ENCODE peak calls at places on chromosomes 16 and 17, in six cellular contexts. One of them, this sample, is unnamed.

GRCh38 chr17:61149862-61150362 is 249.7 kb upstream of the TBX2 start:
- DNase-seq in spleen: no peak
- DNase-seq in lower leg skin: no peak
- DNase-seq in stomach: no peak
- DNase-seq in PC-9: no peak
- DNase-seq in fibroblast of lung: no peak
- DNase-seq in this sample: no peak

GRCh38 chr17:66143657-66144282 is 48.2 kb downstream of the CEP112 start:
- DNase-seq in spleen: no peak
- DNase-seq in lower leg skin: no peak
- DNase-seq in fibroblast of lung: no peak
- DNase-seq in stomach: no peak
- DNase-seq in PC-9: no peak
- DNase-seq in this sample: no peak

GRCh38 chr17:49971848-49972485 is 3.0 kb downstream of the DLX4 start:
- DNase-seq in fibroblast of lung: no peak
- DNase-seq in spleen: no peak
- DNase-seq in lower leg skin: no peak
- DNase-seq in stomach: no peak
- DNase-seq in PC-9: no peak
- DNase-seq in this sample: no peak

GRCh38 chr17:82984751-82985435 is 94.5 kb upstream of the METRNL start:
- DNase-seq in lower leg skin: no peak
- DNase-seq in stomach: no peak
- DNase-seq in fibroblast of lung: peak
- DNase-seq in spleen: no peak
- DNase-seq in PC-9: no peak
- DNase-seq in this sample: no peak

GRCh38 chr17:77214743-77215142 is 74.0 kb downstream of the SEC14L1 start:
- DNase-seq in spleen: no peak
- DNase-seq in stomach: peak
- DNase-seq in PC-9: no peak
- DNase-seq in fibroblast of lung: peak
- DNase-seq in lower leg skin: no peak
- DNase-seq in this sample: peak

GRCh38 chr16:27285676-27286196 is 17.2 kb upstream of the NSMCE1 start:
- DNase-seq in PC-9: no peak
- DNase-seq in spleen: no peak
- DNase-seq in fibroblast of lung: no peak
- DNase-seq in lower leg skin: peak
- DNase-seq in stomach: no peak
- DNase-seq in this sample: no peak

GRCh38 chr16:85180047-85180878 is 68.0 kb upstream of the CIBAR2 start:
- DNase-seq in spleen: no peak
- DNase-seq in stomach: no peak
- DNase-seq in lower leg skin: no peak
- DNase-seq in PC-9: peak
- DNase-seq in fibroblast of lung: no peak
- DNase-seq in this sample: no peak

GRCh38 chr17:14067347-14067746 is 2.0 kb upstream of the COX10 start:
- DNase-seq in fibroblast of lung: no peak
- DNase-seq in PC-9: no peak
- DNase-seq in stomach: no peak
- DNase-seq in spleen: no peak
- DNase-seq in lower leg skin: no peak
- DNase-seq in this sample: no peak

GRCh38 chr16:10922328-10923145 is 19.7 kb downstream of the DEXI start:
- DNase-seq in spleen: peak
- DNase-seq in lower leg skin: no peak
- DNase-seq in fibroblast of lung: peak
- DNase-seq in stomach: no peak
- DNase-seq in PC-9: no peak
- DNase-seq in this sample: peak

GRCh38 chr16:11298143-11298900 is 17.2 kb upstream of the PRM1 start:
- DNase-seq in stomach: no peak
- DNase-seq in PC-9: no peak
- DNase-seq in lower leg skin: no peak
- DNase-seq in spleen: no peak
- DNase-seq in fibroblast of lung: no peak
- DNase-seq in this sample: no peak

GRCh38 chr17:76948726-76949342 is 80.6 kb downstream of the MGAT5B start:
- DNase-seq in PC-9: no peak
- DNase-seq in lower leg skin: no peak
- DNase-seq in fibroblast of lung: no peak
- DNase-seq in spleen: no peak
- DNase-seq in stomach: no peak
- DNase-seq in this sample: no peak

GRCh38 chr17:49316889-49317288 is 45.2 kb downstream of the ZNF652 start:
- DNase-seq in stomach: no peak
- DNase-seq in fibroblast of lung: no peak
- DNase-seq in PC-9: no peak
- DNase-seq in spleen: no peak
- DNase-seq in lower leg skin: no peak
- DNase-seq in this sample: peak

GRCh38 chr16:51067352-51067751 is 83.7 kb downstream of the SALL1 start:
- DNase-seq in spleen: no peak
- DNase-seq in stomach: no peak
- DNase-seq in PC-9: no peak
- DNase-seq in lower leg skin: no peak
- DNase-seq in fibroblast of lung: no peak
- DNase-seq in this sample: no peak

GRCh38 chr17:74799097-74799496 is 23.0 kb upstream of the NAT9 start:
- DNase-seq in fibroblast of lung: no peak
- DNase-seq in stomach: no peak
- DNase-seq in PC-9: no peak
- DNase-seq in lower leg skin: no peak
- DNase-seq in spleen: no peak
- DNase-seq in this sample: no peak

DNA sequence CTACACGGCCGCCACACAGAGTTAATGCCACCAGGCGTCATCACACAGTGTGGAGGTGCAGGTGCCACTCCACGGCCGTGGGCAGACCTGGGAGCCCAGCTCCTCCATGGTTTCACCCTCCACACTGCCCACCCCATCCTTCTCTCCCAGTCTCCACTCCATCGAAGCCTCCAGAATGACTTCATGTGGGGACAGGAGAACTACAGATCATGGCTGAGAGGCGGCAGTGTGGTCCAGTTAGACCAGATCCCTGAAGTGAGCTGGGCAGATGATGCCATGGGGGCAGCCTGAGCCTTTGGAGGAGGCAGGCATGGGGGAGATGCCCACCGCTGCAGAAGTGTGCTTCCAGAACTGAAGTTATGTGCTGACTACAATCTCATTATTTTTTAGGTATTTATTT is 38.0 kb upstream of the FAAP100 start:
- DNase-seq in spleen: no peak
- DNase-seq in lower leg skin: no peak
- DNase-seq in fibroblast of lung: no peak
- DNase-seq in PC-9: no peak
- DNase-seq in stomach: no peak
- DNase-seq in this sample: no peak
- TF ChIP-seq CTCF in spleen: no peak
- TF ChIP-seq CTCF in lower leg skin: no peak
- TF ChIP-seq CTCF in fibroblast of lung: no peak
- TF ChIP-seq CTCF in PC-9: no peak
- TF ChIP-seq CTCF in stomach: no peak
- TF ChIP-seq CTCF in this sample: no peak

GRCh38 chr17:4295686-4296085 is 31.9 kb upstream of the ANKFY1 start:
- DNase-seq in PC-9: no peak
- DNase-seq in lower leg skin: no peak
- DNase-seq in fibroblast of lung: no peak
- DNase-seq in stomach: no peak
- DNase-seq in spleen: no peak
- DNase-seq in this sample: no peak
- TF ChIP-seq CTCF in PC-9: no peak
- TF ChIP-seq CTCF in lower leg skin: no peak
- TF ChIP-seq CTCF in fibroblast of lung: no peak
- TF ChIP-seq CTCF in stomach: no peak
- TF ChIP-seq CTCF in spleen: no peak
- TF ChIP-seq CTCF in this sample: no peak

GRCh38 chr16:3087243-3087791 is 11.8 kb downstream of the ZSCAN10 start:
- DNase-seq in lower leg skin: no peak
- DNase-seq in fibroblast of lung: no peak
- DNase-seq in PC-9: no peak
- DNase-seq in spleen: peak
- DNase-seq in stomach: no peak
- DNase-seq in this sample: no peak
- TF ChIP-seq CTCF in lower leg skin: no peak
- TF ChIP-seq CTCF in fibroblast of lung: peak
- TF ChIP-seq CTCF in PC-9: no peak
- TF ChIP-seq CTCF in spleen: no peak
- TF ChIP-seq CTCF in stomach: no peak
- TF ChIP-seq CTCF in this sample: peak

DNA sequence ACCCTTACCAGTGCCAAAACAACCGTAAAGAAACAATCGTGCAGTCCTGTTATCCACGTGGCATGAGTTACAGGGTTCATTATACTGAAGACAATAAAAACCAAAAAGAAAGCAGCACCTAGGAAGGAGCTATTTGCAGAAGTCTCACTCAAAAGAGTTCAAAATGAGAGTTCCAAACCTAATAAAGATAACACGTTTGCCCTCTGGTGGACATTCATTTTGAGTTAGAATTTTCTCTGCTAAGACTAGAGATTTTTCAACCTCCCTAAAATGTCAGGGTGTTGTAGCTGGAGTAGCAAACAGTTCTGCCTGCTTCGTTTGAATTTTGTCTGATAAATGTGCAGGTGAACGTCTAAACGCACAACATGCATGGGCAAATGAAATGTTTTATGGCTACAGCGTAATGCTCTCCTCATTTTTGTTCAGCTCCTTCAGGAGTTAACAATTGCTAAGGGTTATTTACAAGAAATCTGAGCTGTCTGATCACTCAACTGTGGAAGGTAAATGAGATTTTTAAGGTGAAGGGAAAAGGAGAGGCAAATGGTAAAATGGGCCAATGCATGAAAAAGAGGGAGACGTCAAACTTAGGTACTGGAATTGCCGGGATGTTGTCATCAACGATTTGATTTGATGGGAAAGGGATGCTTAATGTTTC is 1067.9 kb upstream of the EEF2KMT start:
- DNase-seq in spleen: no peak
- DNase-seq in lower leg skin: no peak
- DNase-seq in PC-9: no peak
- DNase-seq in fibroblast of lung: peak
- DNase-seq in stomach: no peak
- DNase-seq in this sample: no peak
- TF ChIP-seq CTCF in spleen: no peak
- TF ChIP-seq CTCF in lower leg skin: no peak
- TF ChIP-seq CTCF in PC-9: peak
- TF ChIP-seq CTCF in fibroblast of lung: no peak
- TF ChIP-seq CTCF in stomach: no peak
- TF ChIP-seq CTCF in this sample: no peak

GRCh38 chr16:8729779-8730334 is 55.4 kb downstream of the ABAT start:
- DNase-seq in spleen: peak
- DNase-seq in stomach: no peak
- DNase-seq in PC-9: no peak
- DNase-seq in lower leg skin: no peak
- DNase-seq in fibroblast of lung: no peak
- DNase-seq in this sample: no peak
- TF ChIP-seq CTCF in spleen: no peak
- TF ChIP-seq CTCF in stomach: no peak
- TF ChIP-seq CTCF in PC-9: no peak
- TF ChIP-seq CTCF in lower leg skin: no peak
- TF ChIP-seq CTCF in fibroblast of lung: no peak
- TF ChIP-seq CTCF in this sample: no peak

GRCh38 chr16:86325360-86325759 is 185.0 kb upstream of the FOXF1 start:
- DNase-seq in stomach: no peak
- DNase-seq in spleen: no peak
- DNase-seq in lower leg skin: no peak
- DNase-seq in PC-9: no peak
- DNase-seq in fibroblast of lung: no peak
- DNase-seq in this sample: no peak
- TF ChIP-seq CTCF in stomach: no peak
- TF ChIP-seq CTCF in spleen: no peak
- TF ChIP-seq CTCF in lower leg skin: no peak
- TF ChIP-seq CTCF in PC-9: no peak
- TF ChIP-seq CTCF in fibroblast of lung: no peak
- TF ChIP-seq CTCF in this sample: no peak